ENCODE peak calls at places on chromosomes 13 and 19, in five cellular contexts. V, U, R, O and D are unnamed samples. For H3K27me3, the result is how much of the 10 kb centered on the place peaks cover.

GRCh38 chr19:56350416-56351045 is 35.9 kb upstream of the ZSCAN5A start:
- DNase-seq in V (peak), U (peak), R (peak), O (no peak), D (no peak)

GRCh38 chr19:19404879-19405860 is at the start of gene GATAD2A:
- DNase-seq in V (peak), U (peak), R (peak), O (peak), D (peak)

GRCh38 chr13:84446972-84447700 is 564.9 kb upstream of the SLITRK1 start:
- DNase-seq in V (no peak), U (no peak), R (no peak), O (no peak), D (no peak)

GRCh38 chr13:36553501-36553900 is 120.3 kb upstream of the SERTM1 start:
- DNase-seq in V (no peak), U (no peak), R (no peak), O (no peak), D (no peak)

GRCh38 chr13:60418954-60419353 is 21.9 kb downstream of the TDRD3 start:
- DNase-seq in V (no peak), U (no peak), R (no peak), O (no peak), D (no peak)

GRCh38 chr13:50685491-50685890 is 158.0 kb downstream of the DLEU7 start:
- DNase-seq in V (peak), U (no peak), R (peak), O (no peak), D (peak)

GRCh38 chr19:51341976-51342580 is at the start of gene VSIG10L:
- DNase-seq in V (no peak), U (no peak), R (no peak), O (no peak), D (no peak)

GRCh38 chr13:45178349-45179142 is 22.3 kb downstream of the KCTD4 start:
- DNase-seq in V (no peak), U (no peak), R (no peak), O (no peak), D (no peak)

GRCh38 chr13:47588676-47589075 is 412.4 kb downstream of the SUCLA2 start:
- DNase-seq in V (no peak), U (no peak), R (no peak), O (no peak), D (no peak)

GRCh38 chr19:11894851-11895250 is 7.3 kb downstream of the ZNF69 start:
- DNase-seq in V (no peak), U (no peak), R (no peak), O (no peak), D (no peak)

GRCh38 chr19:1668339-1669123 is 16.1 kb upstream of the TCF3 start:
- DNase-seq in V (peak), U (no peak), R (no peak), O (no peak), D (no peak)

GRCh38 chr19:51796195-51796679 is 1.3 kb downstream of the FPR3 start:
- DNase-seq in V (no peak), U (no peak), R (no peak), O (no peak), D (no peak)

GRCh38 chr13:98260357-98261164 is 83.5 kb upstream of the RNF113B start:
- DNase-seq in V (no peak), U (no peak), R (no peak), O (no peak), D (no peak)

GRCh38 chr19:2154587-2155075 is 3.3 kb upstream of the AP3D1 start:
- DNase-seq in V (peak), U (no peak), R (no peak), O (no peak), D (no peak)

GRCh38 chr13:111204438-111205177 is 89.5 kb downstream of the ARHGEF7 start:
- DNase-seq in V (no peak), U (peak), R (no peak), O (no peak), D (no peak)

GRCh38 chr13:38713046-38713445 is 26.2 kb downstream of the FREM2 start:
- DNase-seq in V (no peak), U (no peak), R (no peak), O (no peak), D (no peak)

GRCh38 chr19:45901912-45902650 is at the start of gene MYPOP:
- DNase-seq in V (no peak), U (no peak), R (no peak), O (no peak), D (no peak)

GRCh38 chr13:75544681-75545333 is 4.8 kb upstream of the UCHL3 start:
- DNase-seq in V (no peak), U (no peak), R (no peak), O (no peak), D (no peak)

GRCh38 chr19:16880884-16881554 is 7.8 kb upstream of the F2RL3 start:
- DNase-seq in V (no peak), U (no peak), R (no peak), O (no peak), D (no peak)

GRCh38 chr13:108919036-108919907 is 289.9 kb downstream of the MYO16 start:
- DNase-seq in V (no peak), U (no peak), R (no peak), O (no peak), D (no peak)

GRCh38 chr13:111116830-111117229 is 1.7 kb downstream of the ARHGEF7 start:
- DNase-seq in V (no peak), U (no peak), R (no peak), O (no peak), D (no peak)

GRCh38 chr19:46319620-46320019 is 22.8 kb downstream of the HIF3A start:
- DNase-seq in V (no peak), U (no peak), R (no peak), O (no peak), D (no peak)

GRCh38 chr13:34174671-34175145 is 356.8 kb downstream of the RFC3 start:
- DNase-seq in V (no peak), U (no peak), R (no peak), O (no peak), D (no peak)

GRCh38 chr19:4935449-4935848 is 26.1 kb downstream of the UHRF1 start:
- DNase-seq in V (no peak), U (no peak), R (no peak), O (no peak), D (no peak)

GRCh38 chr13:45481688-45482087 is 16.9 kb downstream of the COG3 start:
- DNase-seq in V (no peak), U (no peak), R (no peak), O (no peak), D (no peak)

GRCh38 chr19:34269081-34269480 is 14.7 kb downstream of the GARRE1 start:
- DNase-seq in V (no peak), U (no peak), R (peak), O (no peak), D (no peak)

GRCh38 chr13:41075034-41075433 is 13.7 kb downstream of the WBP4 start:
- DNase-seq in V (no peak), U (no peak), R (no peak), O (no peak), D (no peak)

GRCh38 chr13:67228909-67229308 is 1.2 kb downstream of the PCDH9 start:
- DNase-seq in V (no peak), U (no peak), R (no peak), O (no peak), D (peak)

GRCh38 chr13:60351326-60351725 is 45.7 kb upstream of the TDRD3 start:
- DNase-seq in V (no peak), U (no peak), R (peak), O (no peak), D (no peak)

GRCh38 chr13:43924549-43925245 is 45.0 kb downstream of the LACC1 start:
- DNase-seq in V (no peak), U (no peak), R (no peak), O (no peak), D (no peak)
- H3K27me3 ChIP-seq in V (under half), U (under half), R (under half), O (under half), D (under half)

GRCh38 chr13:99344610-99345208 is 37.5 kb upstream of the GPR183 start:
- DNase-seq in V (no peak), U (no peak), R (no peak), O (no peak), D (no peak)

GRCh38 chr13:99342723-99343315 is 35.6 kb upstream of the GPR183 start:
- DNase-seq in V (no peak), U (no peak), R (no peak), O (no peak), D (no peak)

GRCh38 chr13:99346328-99347070 is 39.3 kb upstream of the GPR183 start:
- DNase-seq in V (no peak), U (no peak), R (no peak), O (no peak), D (no peak)

GRCh38 chr13:99347335-99347878 is 40.2 kb upstream of the GPR183 start:
- DNase-seq in V (no peak), U (no peak), R (no peak), O (no peak), D (no peak)

GRCh38 chr13:99345345-99345744 is 38.1 kb upstream of the GPR183 start:
- DNase-seq in V (no peak), U (no peak), R (no peak), O (no peak), D (no peak)
- TF ChIP-seq POLR2A in V (no peak), U (no peak), R (no peak), O (no peak), D (no peak)

GRCh38 chr19:48041877-48042580 is 1.9 kb downstream of the CABP5 start:
- DNase-seq in V (no peak), U (no peak), R (no peak), O (no peak), D (no peak)
- H3K27me3 ChIP-seq in V (under half), U (under half), R (under half), O (under half), D (under half)

GRCh38 chr19:57599377-57599760 is 316 bp upstream of the ZNF530 start:
- DNase-seq in V (no peak), U (no peak), R (no peak), O (no peak), D (no peak)

DNA sequence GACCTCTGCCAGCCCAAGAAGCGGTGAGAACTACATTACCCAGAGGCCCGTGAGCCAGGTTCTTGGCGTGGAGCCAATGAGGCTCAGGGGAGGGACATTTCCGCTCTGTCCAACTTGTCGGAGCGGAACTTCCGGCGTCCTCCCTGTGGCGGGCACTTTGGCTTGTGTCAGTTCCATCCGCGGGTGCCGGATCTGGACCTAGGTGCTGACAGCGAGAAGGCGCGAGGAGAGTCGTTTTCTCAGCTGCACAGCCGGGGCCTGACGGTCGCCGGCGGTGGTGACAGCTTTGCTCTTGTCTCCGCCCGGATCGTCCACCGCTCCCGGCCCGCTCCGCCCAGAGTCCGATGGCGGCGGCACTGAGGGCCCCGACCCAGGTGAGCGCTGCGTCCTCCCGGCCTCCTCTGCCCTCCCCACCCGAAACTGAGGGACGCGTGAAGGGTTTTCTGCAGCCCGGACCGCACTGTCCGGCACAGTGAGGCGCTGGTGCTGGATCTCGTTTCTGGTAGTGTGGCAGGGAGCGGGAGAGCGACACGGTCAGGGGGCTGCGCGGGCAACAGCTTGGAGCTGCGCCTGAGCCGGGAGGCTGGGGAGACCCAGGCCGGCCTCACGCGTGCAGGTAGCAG is at the start of gene ZNF530:
- DNase-seq in V (peak), U (peak), R (peak), O (peak), D (peak)
- TF ChIP-seq POLR2A in V (no peak), U (no peak), R (no peak), O (no peak), D (no peak)